ENCODE peak calls at places on chromosomes 4 and X, in five cellular contexts. H, G, Q, U and C are unnamed samples.

GRCh38 chr4:99634742-99635360 is 22.8 kb downstream of the C4orf54 start:
- DNase-seq in H (no peak), G (no peak), Q (no peak), U (no peak), C (no peak)

GRCh38 chr4:168501407-168501806 is 4.6 kb downstream of the PALLD start:
- DNase-seq in H (no peak), G (no peak), Q (no peak), U (no peak), C (no peak)

GRCh38 chr4:128468485-128468989 is 180.9 kb upstream of the PGRMC2 start:
- DNase-seq in H (peak; percentile 99), G (no peak), Q (no peak), U (no peak), C (no peak)

GRCh38 chrX:42934020-42934701 is 156.2 kb upstream of the PPP1R2C start:
- DNase-seq in H (no peak), G (no peak), Q (no peak), U (no peak), C (no peak)

GRCh38 chrX:147913570-147913969 is 1.9 kb downstream of the FMR1 start:
- DNase-seq in H (no peak), G (no peak), Q (no peak), U (no peak), C (no peak)

GRCh38 chr4:134327274-134328122 is 125.9 kb upstream of the PABPC4L start:
- DNase-seq in H (no peak), G (no peak), Q (no peak), U (no peak), C (no peak)

GRCh38 chr4:40576651-40577480 is 52.8 kb downstream of the RBM47 start:
- DNase-seq in H (peak; percentile 91), G (no peak), Q (no peak), U (no peak), C (peak; percentile 92)

GRCh38 chr4:762211-763190 is 56.9 kb downstream of the PCGF3 start:
- DNase-seq in H (no peak), G (no peak), Q (no peak), U (no peak), C (no peak)

GRCh38 chrX:143788265-143788664 is 67.7 kb upstream of the SPANXN2 start:
- DNase-seq in H (no peak), G (no peak), Q (peak; percentile 0), U (no peak), C (peak; percentile 51)

GRCh38 chr4:75643651-75644050 is 13.3 kb upstream of the CDKL2 start:
- DNase-seq in H (no peak), G (no peak), Q (no peak), U (no peak), C (no peak)

GRCh38 chrX:47648376-47648775 is 2.0 kb downstream of the ELK1 start:
- DNase-seq in H (peak; percentile 67), G (no peak), Q (no peak), U (no peak), C (no peak)

GRCh38 chr4:158856852-158857251 is 88.0 kb downstream of the FNIP2 start:
- DNase-seq in H (peak; percentile 68), G (no peak), Q (no peak), U (no peak), C (peak; percentile 48)

GRCh38 chr4:175109933-175110332 is 191.8 kb downstream of the ADAM29 start:
- DNase-seq in H (no peak), G (peak; percentile 46), Q (no peak), U (peak; percentile 5), C (peak; percentile 6)

GRCh38 chr4:2261110-2261852 is 628 bp downstream of the MXD4 start:
- DNase-seq in H (peak; percentile 34), G (no peak), Q (peak; percentile 30), U (no peak), C (peak; percentile 53)

GRCh38 chrX:75038925-75039324 is 113.7 kb upstream of the NEXMIF start:
- DNase-seq in H (peak; percentile 32), G (no peak), Q (no peak), U (no peak), C (peak; percentile 23)

GRCh38 chr4:100288167-100288566 is 97.9 kb upstream of the DDIT4L start:
- DNase-seq in H (peak; percentile 47), G (no peak), Q (no peak), U (no peak), C (peak; percentile 22)

GRCh38 chrX:119688856-119689455 is 4.0 kb downstream of the SEPTIN6 start:
- DNase-seq in H (no peak), G (no peak), Q (no peak), U (no peak), C (no peak)

GRCh38 chr4:46196086-46196485 is 72.2 kb upstream of the GABRG1 start:
- DNase-seq in H (no peak), G (peak; percentile 56), Q (no peak), U (no peak), C (peak; percentile 35)

GRCh38 chrX:8726031-8726652 is 5.8 kb downstream of the ANOS1 start:
- DNase-seq in H (no peak), G (no peak), Q (no peak), U (no peak), C (peak; percentile 85)
- H3K18ac ChIP-seq in H (no peak overlapping the region), G (no peak overlapping the region), Q (no peak overlapping the region), U (no peak overlapping the region), C (no peak overlapping the region)

GRCh38 chrX:107654778-107655761 is 26.8 kb downstream of the PRPS1 start:
- DNase-seq in H (peak; percentile 92), G (peak; percentile 97), Q (peak; percentile 54), U (peak; percentile 50), C (peak; percentile 89)
- H3K4me2 ChIP-seq in H (peak overlapping the region; percentile 36), G (peak overlapping the region; percentile 33), Q (no peak overlapping the region), U (peak overlapping the region; percentile 34), C (no peak overlapping the region)

DNA sequence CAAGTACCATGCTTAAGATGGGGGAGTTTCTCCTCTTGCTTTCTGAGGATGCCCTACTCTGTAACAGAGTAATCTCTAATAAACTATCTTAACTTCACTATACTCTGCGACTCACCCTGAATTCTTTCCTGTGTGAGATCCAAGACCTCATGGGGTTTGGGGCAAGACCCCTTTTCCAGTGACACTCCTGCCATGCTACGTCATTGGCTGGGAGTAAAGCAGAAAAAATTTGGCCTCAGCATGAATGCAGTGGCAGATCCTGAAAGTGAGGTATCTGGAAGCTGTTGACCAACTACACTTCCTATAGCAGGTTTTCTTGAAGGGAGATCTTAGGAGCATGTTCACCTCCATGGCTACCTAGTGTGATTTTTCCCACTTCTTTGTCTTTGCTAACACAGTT is 109.1 kb upstream of the MED14 start:
- DNase-seq in H (peak; percentile 58), G (no peak), Q (no peak), U (no peak), C (peak; percentile 24)
- H4K8ac ChIP-seq in H (peak overlapping the region; percentile 31), G (no peak overlapping the region), Q (no peak overlapping the region), U (no peak overlapping the region), C (no peak overlapping the region)

GRCh38 chr4:109434007-109434792 is 585 bp downstream of the SEC24B start:
- DNase-seq in H (peak; percentile 18), G (peak; percentile 44), Q (peak; percentile 14), U (no peak), C (peak; percentile 52)
- H3K18ac ChIP-seq in H (no peak overlapping the region), G (no peak overlapping the region), Q (peak overlapping the region; percentile 100), U (no peak overlapping the region), C (peak overlapping the region; percentile 99)

DNA sequence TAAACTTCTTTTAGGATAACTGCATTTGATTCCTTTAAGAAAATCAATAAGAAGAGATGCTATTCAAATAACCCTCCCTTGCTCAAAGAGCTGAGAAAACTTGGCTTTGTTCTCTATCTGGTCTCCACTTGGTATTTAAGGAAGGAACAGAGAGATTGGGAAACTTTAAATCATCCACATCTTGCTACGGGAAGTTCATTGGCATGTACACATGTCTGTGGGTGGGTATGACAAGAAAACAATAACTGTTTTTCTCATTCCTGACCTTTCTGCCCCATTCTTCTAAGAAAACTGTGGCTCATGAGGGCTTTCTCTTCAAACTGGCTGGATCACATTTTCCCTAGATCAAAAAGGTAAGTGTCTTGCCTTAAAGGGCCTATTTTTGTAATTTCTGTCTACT is 6.0 kb downstream of the SEL1L3 start:
- DNase-seq in H (no peak), G (no peak), Q (no peak), U (no peak), C (no peak)
- H3K4me2 ChIP-seq in H (no peak overlapping the region), G (no peak overlapping the region), Q (no peak overlapping the region), U (no peak overlapping the region), C (no peak overlapping the region)

DNA sequence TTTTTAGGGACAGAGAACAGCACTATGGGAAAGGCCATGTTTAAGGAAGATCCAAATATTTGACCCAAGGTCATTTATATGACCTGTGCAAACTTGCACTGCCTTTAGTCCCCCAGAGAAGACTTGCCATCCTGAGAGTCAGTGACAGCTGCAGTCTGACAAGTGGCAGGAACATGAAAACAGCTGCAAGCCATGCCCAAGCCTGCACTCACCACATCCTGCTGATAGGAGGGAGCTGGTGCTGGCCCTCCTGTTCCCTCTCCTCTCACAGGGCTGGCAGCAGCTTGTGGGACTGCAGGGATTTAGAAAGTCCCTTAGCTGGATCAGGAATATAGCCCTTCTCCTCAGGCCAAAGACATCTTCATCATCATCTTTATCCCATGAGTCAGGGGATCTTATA is 187.7 kb downstream of the RAP1GDS1 start:
- DNase-seq in H (no peak), G (no peak), Q (no peak), U (no peak), C (no peak)
- H4K8ac ChIP-seq in H (no peak overlapping the region), G (no peak overlapping the region), Q (no peak overlapping the region), U (no peak overlapping the region), C (no peak overlapping the region)

GRCh38 chr4:86594559-86595425 is 677 bp downstream of the PTPN13 start:
- DNase-seq in H (peak; percentile 84), G (peak; percentile 34), Q (peak; percentile 46), U (no peak), C (peak; percentile 78)
- H3K18ac ChIP-seq in H (peak overlapping the region; percentile 76), G (peak overlapping the region; percentile 36), Q (peak overlapping the region; percentile 98), U (peak overlapping the region; percentile 71), C (peak overlapping the region; percentile 62)